ENCODE peak calls at places on chromosomes 1 and 21, in five cellular contexts. One of them, this sample, is unnamed.

GRCh38 chr1:23521588-23521987 is 9.4 kb downstream of the E2F2 start:
- DNase-seq in neural progenitor cell: no peak
- DNase-seq in BJ: no peak
- DNase-seq in transverse colon: no peak
- DNase-seq in activated CD8-positive, alpha-beta T cell treated with anti-CD3 and anti-CD28 coated beads for 36 hours: peak
- DNase-seq in this sample: no peak

GRCh38 chr21:45888361-45889009 is 93.1 kb upstream of the COL6A1 start:
- DNase-seq in neural progenitor cell: no peak
- DNase-seq in BJ: no peak
- DNase-seq in transverse colon: no peak
- DNase-seq in activated CD8-positive, alpha-beta T cell treated with anti-CD3 and anti-CD28 coated beads for 36 hours: no peak
- DNase-seq in this sample: no peak

GRCh38 chr1:29324771-29325351 is 88.5 kb downstream of the PTPRU start:
- DNase-seq in neural progenitor cell: peak
- DNase-seq in BJ: no peak
- DNase-seq in transverse colon: peak
- DNase-seq in activated CD8-positive, alpha-beta T cell treated with anti-CD3 and anti-CD28 coated beads for 36 hours: peak
- DNase-seq in this sample: no peak

GRCh38 chr1:7686301-7686850 is 84.7 kb upstream of the VAMP3 start:
- DNase-seq in neural progenitor cell: no peak
- DNase-seq in BJ: no peak
- DNase-seq in transverse colon: no peak
- DNase-seq in activated CD8-positive, alpha-beta T cell treated with anti-CD3 and anti-CD28 coated beads for 36 hours: no peak
- DNase-seq in this sample: no peak

GRCh38 chr1:95233321-95233736 is 681 bp upstream of the RWDD3 start:
- DNase-seq in neural progenitor cell: peak
- DNase-seq in BJ: no peak
- DNase-seq in transverse colon: peak
- DNase-seq in activated CD8-positive, alpha-beta T cell treated with anti-CD3 and anti-CD28 coated beads for 36 hours: no peak
- DNase-seq in this sample: no peak

GRCh38 chr1:34681481-34682451 is 73.1 kb upstream of the GJB5 start:
- DNase-seq in neural progenitor cell: peak
- DNase-seq in BJ: no peak
- DNase-seq in transverse colon: peak
- DNase-seq in activated CD8-positive, alpha-beta T cell treated with anti-CD3 and anti-CD28 coated beads for 36 hours: peak
- DNase-seq in this sample: peak

GRCh38 chr21:46122241-46122671 is 24.3 kb downstream of the COL6A2 start:
- DNase-seq in neural progenitor cell: no peak
- DNase-seq in BJ: no peak
- DNase-seq in transverse colon: peak
- DNase-seq in activated CD8-positive, alpha-beta T cell treated with anti-CD3 and anti-CD28 coated beads for 36 hours: no peak
- DNase-seq in this sample: no peak

GRCh38 chr1:51444096-51444495 is 75.0 kb downstream of the EPS15 start:
- DNase-seq in neural progenitor cell: no peak
- DNase-seq in BJ: no peak
- DNase-seq in transverse colon: no peak
- DNase-seq in activated CD8-positive, alpha-beta T cell treated with anti-CD3 and anti-CD28 coated beads for 36 hours: no peak
- DNase-seq in this sample: peak

GRCh38 chr1:168907053-168907452 is 178.0 kb upstream of the DPT start:
- DNase-seq in neural progenitor cell: no peak
- DNase-seq in BJ: no peak
- DNase-seq in transverse colon: peak
- DNase-seq in activated CD8-positive, alpha-beta T cell treated with anti-CD3 and anti-CD28 coated beads for 36 hours: no peak
- DNase-seq in this sample: no peak

GRCh38 chr1:20469406-20470076 is 16.5 kb downstream of the CAMK2N1 start:
- DNase-seq in neural progenitor cell: no peak
- DNase-seq in BJ: no peak
- DNase-seq in transverse colon: no peak
- DNase-seq in activated CD8-positive, alpha-beta T cell treated with anti-CD3 and anti-CD28 coated beads for 36 hours: no peak
- DNase-seq in this sample: no peak

GRCh38 chr1:181115367-181115684 is 26.8 kb downstream of the IER5 start:
- DNase-seq in neural progenitor cell: no peak
- DNase-seq in BJ: no peak
- DNase-seq in transverse colon: no peak
- DNase-seq in activated CD8-positive, alpha-beta T cell treated with anti-CD3 and anti-CD28 coated beads for 36 hours: no peak
- DNase-seq in this sample: no peak

GRCh38 chr1:183069562-183070216 is 46.5 kb downstream of the LAMC1 start:
- DNase-seq in neural progenitor cell: no peak
- DNase-seq in BJ: no peak
- DNase-seq in transverse colon: no peak
- DNase-seq in activated CD8-positive, alpha-beta T cell treated with anti-CD3 and anti-CD28 coated beads for 36 hours: no peak
- DNase-seq in this sample: no peak

GRCh38 chr1:234336359-234336758 is 36.9 kb upstream of the COA6 start:
- DNase-seq in neural progenitor cell: no peak
- DNase-seq in BJ: no peak
- DNase-seq in transverse colon: no peak
- DNase-seq in activated CD8-positive, alpha-beta T cell treated with anti-CD3 and anti-CD28 coated beads for 36 hours: no peak
- DNase-seq in this sample: no peak

GRCh38 chr1:154534263-154534844 is 24.1 kb downstream of the UBE2Q1 start:
- DNase-seq in neural progenitor cell: peak
- DNase-seq in BJ: no peak
- DNase-seq in transverse colon: peak
- DNase-seq in activated CD8-positive, alpha-beta T cell treated with anti-CD3 and anti-CD28 coated beads for 36 hours: no peak
- DNase-seq in this sample: peak

GRCh38 chr1:234541281-234541975 is 62.4 kb upstream of the TARBP1 start:
- DNase-seq in neural progenitor cell: no peak
- DNase-seq in BJ: no peak
- DNase-seq in transverse colon: no peak
- DNase-seq in activated CD8-positive, alpha-beta T cell treated with anti-CD3 and anti-CD28 coated beads for 36 hours: peak
- DNase-seq in this sample: no peak

GRCh38 chr1:7384679-7385078 is 386.4 kb upstream of the VAMP3 start:
- DNase-seq in neural progenitor cell: no peak
- DNase-seq in BJ: no peak
- DNase-seq in transverse colon: no peak
- DNase-seq in activated CD8-positive, alpha-beta T cell treated with anti-CD3 and anti-CD28 coated beads for 36 hours: no peak
- DNase-seq in this sample: no peak

GRCh38 chr1:241408170-241408569 is 51.2 kb upstream of the RGS7 start:
- DNase-seq in neural progenitor cell: peak
- DNase-seq in BJ: no peak
- DNase-seq in transverse colon: no peak
- DNase-seq in activated CD8-positive, alpha-beta T cell treated with anti-CD3 and anti-CD28 coated beads for 36 hours: no peak
- DNase-seq in this sample: no peak

GRCh38 chr1:64000021-64000420 is 203.4 kb upstream of the UBE2U start:
- DNase-seq in neural progenitor cell: no peak
- DNase-seq in BJ: peak
- DNase-seq in transverse colon: no peak
- DNase-seq in activated CD8-positive, alpha-beta T cell treated with anti-CD3 and anti-CD28 coated beads for 36 hours: no peak
- DNase-seq in this sample: no peak

GRCh38 chr1:109849670-109850069 is 61.0 kb upstream of the CSF1 start:
- DNase-seq in neural progenitor cell: no peak
- DNase-seq in BJ: no peak
- DNase-seq in transverse colon: no peak
- DNase-seq in activated CD8-positive, alpha-beta T cell treated with anti-CD3 and anti-CD28 coated beads for 36 hours: no peak
- DNase-seq in this sample: no peak

GRCh38 chr1:8184301-8184700 is 133.6 kb upstream of the SLC45A1 start:
- DNase-seq in neural progenitor cell: no peak
- DNase-seq in BJ: no peak
- DNase-seq in transverse colon: no peak
- DNase-seq in activated CD8-positive, alpha-beta T cell treated with anti-CD3 and anti-CD28 coated beads for 36 hours: no peak
- DNase-seq in this sample: no peak

GRCh38 chr1:174768516-174768915 is 231.2 kb upstream of the CACYBP start:
- DNase-seq in neural progenitor cell: no peak
- DNase-seq in BJ: no peak
- DNase-seq in transverse colon: no peak
- DNase-seq in activated CD8-positive, alpha-beta T cell treated with anti-CD3 and anti-CD28 coated beads for 36 hours: no peak
- DNase-seq in this sample: no peak

GRCh38 chr1:234725177-234726132 is 115.5 kb upstream of the IRF2BP2 start:
- DNase-seq in neural progenitor cell: no peak
- DNase-seq in BJ: no peak
- DNase-seq in transverse colon: no peak
- DNase-seq in activated CD8-positive, alpha-beta T cell treated with anti-CD3 and anti-CD28 coated beads for 36 hours: peak
- DNase-seq in this sample: no peak

GRCh38 chr1:32246888-32247273 is at the start of gene FAM167B:
- DNase-seq in neural progenitor cell: no peak
- DNase-seq in BJ: peak
- DNase-seq in transverse colon: peak
- DNase-seq in activated CD8-positive, alpha-beta T cell treated with anti-CD3 and anti-CD28 coated beads for 36 hours: no peak
- DNase-seq in this sample: no peak

GRCh38 chr1:159056069-159056698 is 20.4 kb downstream of the AIM2 start:
- DNase-seq in neural progenitor cell: peak
- DNase-seq in BJ: no peak
- DNase-seq in transverse colon: no peak
- DNase-seq in activated CD8-positive, alpha-beta T cell treated with anti-CD3 and anti-CD28 coated beads for 36 hours: no peak
- DNase-seq in this sample: no peak

GRCh38 chr1:239545466-239545865 is 159.1 kb downstream of the CHRM3 start:
- DNase-seq in neural progenitor cell: no peak
- DNase-seq in BJ: no peak
- DNase-seq in transverse colon: no peak
- DNase-seq in activated CD8-positive, alpha-beta T cell treated with anti-CD3 and anti-CD28 coated beads for 36 hours: no peak
- DNase-seq in this sample: no peak

GRCh38 chr1:202752799-202753198 is 42.5 kb upstream of the SYT2 start:
- DNase-seq in neural progenitor cell: no peak
- DNase-seq in BJ: no peak
- DNase-seq in transverse colon: no peak
- DNase-seq in activated CD8-positive, alpha-beta T cell treated with anti-CD3 and anti-CD28 coated beads for 36 hours: no peak
- DNase-seq in this sample: no peak

GRCh38 chr1:184219414-184219813 is 167.4 kb upstream of the C1orf21 start:
- DNase-seq in neural progenitor cell: no peak
- DNase-seq in BJ: no peak
- DNase-seq in transverse colon: no peak
- DNase-seq in activated CD8-positive, alpha-beta T cell treated with anti-CD3 and anti-CD28 coated beads for 36 hours: no peak
- DNase-seq in this sample: no peak

DNA sequence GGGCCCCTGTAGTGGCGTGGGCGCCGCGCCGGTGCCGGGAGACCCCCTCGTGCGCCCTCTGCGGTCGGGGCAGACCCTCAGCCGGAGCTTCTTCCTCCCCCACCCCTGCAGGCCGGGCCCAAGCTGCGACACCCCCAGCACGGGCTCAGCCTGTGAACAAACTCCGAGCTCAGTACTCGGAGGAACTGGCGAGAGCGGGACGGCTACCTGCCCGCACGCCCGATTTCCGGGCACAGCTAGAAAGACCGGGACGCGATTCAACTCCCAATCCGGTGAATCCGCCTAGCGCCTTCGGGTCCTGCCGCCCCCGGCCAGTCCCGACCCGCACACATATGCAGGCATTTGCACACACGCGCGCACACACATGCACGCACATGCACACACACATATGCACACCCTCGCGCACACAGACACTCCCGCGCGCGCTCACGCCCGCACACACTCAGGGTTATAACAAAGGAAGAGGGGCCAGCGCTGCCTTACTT is 580 bp upstream of the BLACAT1 start:
- DNase-seq in neural progenitor cell: peak
- DNase-seq in BJ: no peak
- DNase-seq in transverse colon: no peak
- DNase-seq in activated CD8-positive, alpha-beta T cell treated with anti-CD3 and anti-CD28 coated beads for 36 hours: no peak
- DNase-seq in this sample: no peak
- TF ChIP-seq CTCF in neural progenitor cell: peak
- TF ChIP-seq CTCF in BJ: no peak
- TF ChIP-seq CTCF in transverse colon: no peak
- TF ChIP-seq CTCF in activated CD8-positive, alpha-beta T cell treated with anti-CD3 and anti-CD28 coated beads for 36 hours: no peak
- TF ChIP-seq CTCF in this sample: no peak

DNA sequence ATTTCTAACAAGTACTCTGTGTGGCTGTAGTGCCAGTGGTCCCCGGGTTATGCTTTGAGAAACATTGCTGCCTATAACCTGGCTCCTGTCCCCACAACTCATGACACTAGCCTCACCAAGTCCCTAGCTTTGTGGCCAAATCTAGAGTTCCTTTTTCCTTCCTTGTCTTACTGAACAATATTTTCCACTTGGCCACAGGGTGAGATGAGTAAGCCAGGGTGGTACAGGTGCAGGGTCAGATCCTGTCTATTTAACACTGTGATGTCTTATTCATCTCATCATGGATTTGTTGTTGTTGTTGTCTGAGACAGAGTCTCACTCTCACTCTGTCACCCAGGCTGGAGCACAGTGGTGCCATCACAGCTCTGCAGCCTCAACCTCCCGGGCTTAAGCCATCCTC is 18.6 kb downstream of the ARMH1 start:
- DNase-seq in neural progenitor cell: no peak
- DNase-seq in BJ: no peak
- DNase-seq in transverse colon: no peak
- DNase-seq in activated CD8-positive, alpha-beta T cell treated with anti-CD3 and anti-CD28 coated beads for 36 hours: peak
- DNase-seq in this sample: no peak
- TF ChIP-seq CTCF in neural progenitor cell: no peak
- TF ChIP-seq CTCF in BJ: no peak
- TF ChIP-seq CTCF in transverse colon: no peak
- TF ChIP-seq CTCF in activated CD8-positive, alpha-beta T cell treated with anti-CD3 and anti-CD28 coated beads for 36 hours: no peak
- TF ChIP-seq CTCF in this sample: no peak

DNA sequence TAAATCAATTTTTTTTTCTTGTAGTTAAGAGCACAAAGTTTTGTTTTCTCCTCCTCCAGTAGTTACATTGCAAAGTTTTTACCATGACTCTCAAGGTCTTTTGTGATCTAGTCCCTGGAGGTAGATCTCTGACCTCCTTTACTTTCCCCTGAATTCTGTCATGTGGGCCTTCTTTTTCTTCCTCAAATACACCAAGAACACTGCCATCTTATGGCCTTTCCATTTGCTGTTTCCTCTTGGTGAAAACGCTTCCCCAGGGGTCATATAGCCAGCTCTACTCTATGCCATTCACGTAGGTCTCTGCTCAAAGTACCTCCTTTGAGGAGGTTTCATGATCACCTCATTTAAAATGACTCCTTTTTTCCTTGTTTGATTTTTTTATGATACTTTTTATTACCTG is 2.7 kb downstream of the DDX20 start:
- DNase-seq in neural progenitor cell: peak
- DNase-seq in BJ: no peak
- DNase-seq in transverse colon: no peak
- DNase-seq in activated CD8-positive, alpha-beta T cell treated with anti-CD3 and anti-CD28 coated beads for 36 hours: no peak
- DNase-seq in this sample: no peak
- TF ChIP-seq CTCF in neural progenitor cell: peak
- TF ChIP-seq CTCF in BJ: no peak
- TF ChIP-seq CTCF in transverse colon: no peak
- TF ChIP-seq CTCF in activated CD8-positive, alpha-beta T cell treated with anti-CD3 and anti-CD28 coated beads for 36 hours: no peak
- TF ChIP-seq CTCF in this sample: no peak

DNA sequence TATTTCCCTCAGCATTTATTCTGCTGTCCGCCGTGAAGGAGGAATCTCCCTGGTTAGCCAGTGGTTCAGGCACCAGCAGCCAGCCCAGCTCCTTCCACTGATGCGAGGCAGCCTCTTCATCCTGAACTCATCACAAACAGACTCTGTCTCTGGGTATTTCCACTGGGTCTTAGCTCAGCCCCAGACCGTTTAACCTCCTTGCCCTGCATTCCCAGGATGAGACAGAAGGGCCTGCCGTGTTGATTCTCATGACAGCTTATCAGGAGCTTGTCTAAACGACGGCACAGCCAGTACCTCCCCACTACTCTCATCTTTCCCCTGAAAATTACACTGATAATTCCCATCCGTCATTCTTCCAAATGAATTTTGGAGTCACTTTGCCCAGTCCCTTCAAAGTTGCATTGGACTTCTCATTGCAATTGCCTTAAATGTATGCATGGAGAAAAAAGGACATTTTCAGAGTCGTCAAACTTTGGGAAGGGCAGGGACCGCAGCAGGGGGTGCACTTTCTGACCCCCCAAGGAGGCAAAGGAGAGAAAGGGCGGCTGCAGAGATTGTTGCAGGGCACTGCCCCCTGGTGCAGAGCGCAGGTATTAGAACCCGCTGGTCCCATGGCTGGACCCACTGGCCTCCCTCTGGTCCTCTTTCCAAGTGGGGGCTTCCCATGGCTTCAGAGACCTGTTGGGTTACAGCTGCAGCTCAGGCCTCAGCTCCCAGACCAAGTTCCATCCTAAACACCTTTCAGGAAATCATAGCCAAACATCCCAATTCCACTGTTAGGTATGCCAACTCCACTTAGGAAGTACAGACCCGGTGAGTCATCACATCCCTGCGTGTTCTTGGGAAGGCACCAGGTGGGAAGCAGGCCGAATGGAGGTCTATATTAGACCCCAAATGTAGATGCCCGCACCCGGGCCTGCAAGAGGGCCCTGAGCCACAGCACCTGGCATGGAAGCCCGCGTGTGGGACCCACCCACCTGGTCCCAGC is 3.7 kb upstream of the MEGF6 start:
- DNase-seq in neural progenitor cell: peak
- DNase-seq in BJ: no peak
- DNase-seq in transverse colon: no peak
- DNase-seq in activated CD8-positive, alpha-beta T cell treated with anti-CD3 and anti-CD28 coated beads for 36 hours: peak
- DNase-seq in this sample: no peak
- TF ChIP-seq CTCF in neural progenitor cell: peak
- TF ChIP-seq CTCF in BJ: peak
- TF ChIP-seq CTCF in transverse colon: peak
- TF ChIP-seq CTCF in activated CD8-positive, alpha-beta T cell treated with anti-CD3 and anti-CD28 coated beads for 36 hours: peak
- TF ChIP-seq CTCF in this sample: peak

This sample was measured in GM13976.